ENCODE peak calls at places on chromosomes 3 and 15, in eight cellular contexts. H is A549, X is tibial nerve, R is heart left ventricle, N is ovary, Y is body of pancreas, F is breast epithelium, M is prostate gland. E is an unnamed sample.

GRCh38 chr3:161913786-161914389 is 417.3 kb downstream of the OTOL1 start:
- DNase-seq in H (no peak), X (no peak), R (no peak), N (no peak), Y (no peak), F (no peak), M (no peak), E (no peak)

GRCh38 chr3:153624310-153625030 is 462.4 kb downstream of the RAP2B start:
- DNase-seq in H (no peak), X (no peak), R (no peak), N (no peak), Y (no peak), F (no peak), M (no peak), E (no peak)

GRCh38 chr15:54519577-54519976 is 541.3 kb downstream of the UNC13C start:
- DNase-seq in H (no peak), X (no peak), R (no peak), N (no peak), Y (no peak), F (no peak), M (no peak), E (no peak)

GRCh38 chr3:56322862-56323261 is 145.4 kb downstream of the ERC2 start:
- DNase-seq in H (no peak), X (no peak), R (no peak), N (no peak), Y (no peak), F (no peak), M (no peak), E (no peak)

GRCh38 chr3:131432441-131432840 is 50.9 kb downstream of the NUDT16 start:
- DNase-seq in H (no peak), X (no peak), R (no peak), N (no peak), Y (no peak), F (no peak), M (no peak), E (no peak)

GRCh38 chr15:34708422-34708821 is 46.4 kb downstream of the GJD2 start:
- DNase-seq in H (peak; percentile 38), X (no peak), R (no peak), N (no peak), Y (peak; percentile 22), F (no peak), M (no peak), E (no peak)

GRCh38 chr15:31357148-31357547 is 30.5 kb downstream of the KLF13 start:
- DNase-seq in H (no peak), X (no peak), R (no peak), N (no peak), Y (no peak), F (no peak), M (no peak), E (no peak)

GRCh38 chr3:10015476-10015904 is 10.7 kb upstream of the FANCD2 start:
- DNase-seq in H (no peak), X (peak; percentile 89), R (peak; percentile 87), N (peak; percentile 90), Y (peak; percentile 45), F (peak; percentile 91), M (peak; percentile 65), E (no peak)

GRCh38 chr3:25156526-25157075 is 271.5 kb upstream of the RARB start:
- DNase-seq in H (no peak), X (no peak), R (no peak), N (no peak), Y (no peak), F (no peak), M (no peak), E (no peak)

GRCh38 chr3:52247455-52248164 is 2.1 kb downstream of the PPM1M start:
- DNase-seq in H (no peak), X (no peak), R (no peak), N (no peak), Y (no peak), F (no peak), M (no peak), E (no peak)

GRCh38 chr15:29859981-29860745 is 37.9 kb upstream of the TJP1 start:
- DNase-seq in H (no peak), X (no peak), R (no peak), N (no peak), Y (no peak), F (no peak), M (no peak), E (no peak)

GRCh38 chr15:100254694-100255093 is 87.1 kb downstream of the ADAMTS17 start:
- DNase-seq in H (no peak), X (no peak), R (no peak), N (no peak), Y (no peak), F (peak; percentile 39), M (no peak), E (no peak)

GRCh38 chr3:159672728-159673471 is 315.7 kb upstream of the IL12A start:
- DNase-seq in H (peak; percentile 18), X (no peak), R (no peak), N (no peak), Y (no peak), F (no peak), M (no peak), E (no peak)

GRCh38 chr15:64754663-64755426 is 20.5 kb downstream of the RBPMS2 start:
- DNase-seq in H (no peak), X (no peak), R (peak; percentile 40), N (no peak), Y (no peak), F (no peak), M (no peak), E (no peak)

DNA sequence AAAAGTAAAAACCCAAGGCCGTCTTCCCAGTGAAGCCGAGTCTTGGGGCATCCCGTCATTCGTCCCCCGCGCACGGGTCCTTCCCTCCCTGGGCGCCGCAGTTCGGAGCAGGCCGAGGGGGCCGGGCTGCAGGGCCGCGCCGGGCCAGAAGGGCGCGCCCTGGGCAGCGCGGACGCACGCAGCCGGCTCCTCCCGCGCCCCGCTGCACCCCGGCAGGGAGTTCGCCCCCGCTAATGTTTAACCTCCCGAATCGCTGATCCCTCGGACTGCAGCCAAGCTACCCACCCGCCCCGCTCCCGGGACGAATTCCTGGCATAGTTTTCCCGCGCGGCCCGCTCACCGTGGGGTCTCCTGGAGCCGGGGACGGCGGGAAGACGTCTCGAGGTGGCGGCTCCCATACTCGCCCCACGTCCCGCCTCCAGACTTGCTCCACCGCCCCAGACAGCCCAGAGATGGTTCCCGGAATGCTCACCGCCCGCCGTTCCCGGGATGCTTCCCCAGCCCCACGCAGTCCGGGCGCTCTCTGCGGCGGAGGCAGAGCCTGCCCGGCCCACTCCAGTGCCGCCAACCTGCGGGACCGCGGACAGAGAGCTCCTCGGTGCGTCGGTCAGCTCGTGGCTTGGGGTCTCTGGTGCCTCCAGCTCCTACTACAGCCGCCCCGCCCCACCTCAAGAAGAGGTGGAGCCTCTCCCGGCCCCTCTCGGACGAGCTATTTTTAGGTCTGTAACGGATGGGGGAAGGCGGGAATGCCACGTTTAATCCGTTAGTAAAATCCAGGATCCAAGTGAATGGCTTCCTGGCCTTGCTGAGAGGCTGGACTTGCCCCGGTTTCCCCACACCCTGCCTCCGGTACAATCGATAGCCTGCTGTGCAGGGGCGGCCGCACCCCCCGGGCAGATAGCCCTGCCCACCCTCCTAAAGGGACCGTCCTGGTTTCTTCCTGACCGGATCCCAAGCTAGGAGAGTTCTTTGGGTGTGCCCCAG is at the start of gene DZIP1L:
- DNase-seq in H (peak; percentile 41), X (peak; percentile 24), R (peak; percentile 69), N (peak; percentile 82), Y (peak; percentile 68), F (no peak), M (peak; percentile 43), E (peak; percentile 58)
- TF ChIP-seq POLR2A in H (peak; percentile 32), X (peak; percentile 34), R (peak; percentile 69), N (peak; percentile 63), Y (peak; percentile 78), F (no peak), M (no peak), E (no peak)

DNA sequence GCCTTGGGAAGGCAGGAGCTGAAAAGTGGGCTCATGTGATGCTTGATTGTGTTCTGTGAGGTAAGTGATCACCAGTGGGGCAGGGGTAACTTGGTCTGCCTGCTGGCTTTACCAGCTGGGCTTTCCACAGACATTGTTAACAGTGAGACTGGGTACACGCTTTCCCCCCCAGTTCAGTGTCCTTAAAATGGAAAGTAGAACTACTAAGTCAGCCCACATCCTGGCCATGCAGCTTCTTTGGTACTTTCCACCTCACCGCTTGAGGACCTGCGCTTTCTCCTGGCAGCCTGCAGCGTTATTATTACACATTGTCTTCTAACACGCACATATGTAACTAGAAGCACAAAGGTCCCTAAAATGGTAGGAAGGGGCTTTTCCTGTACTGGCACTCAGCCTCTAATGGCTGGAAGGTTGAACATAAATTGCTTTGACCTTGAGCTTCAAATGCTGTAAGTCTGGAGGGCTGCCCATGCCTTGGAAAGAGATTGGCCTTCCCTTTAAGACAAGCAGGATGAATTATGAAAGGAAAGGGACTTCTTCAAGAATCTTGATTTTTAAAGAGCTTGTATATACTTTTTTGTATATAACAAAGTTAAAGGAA is 216.0 kb upstream of the ROPN1 start:
- DNase-seq in H (no peak), X (no peak), R (no peak), N (no peak), Y (no peak), F (no peak), M (no peak), E (no peak)
- TF ChIP-seq POLR2A in H (no peak), X (no peak), R (no peak), N (no peak), Y (no peak), F (no peak), M (no peak), E (no peak)

DNA sequence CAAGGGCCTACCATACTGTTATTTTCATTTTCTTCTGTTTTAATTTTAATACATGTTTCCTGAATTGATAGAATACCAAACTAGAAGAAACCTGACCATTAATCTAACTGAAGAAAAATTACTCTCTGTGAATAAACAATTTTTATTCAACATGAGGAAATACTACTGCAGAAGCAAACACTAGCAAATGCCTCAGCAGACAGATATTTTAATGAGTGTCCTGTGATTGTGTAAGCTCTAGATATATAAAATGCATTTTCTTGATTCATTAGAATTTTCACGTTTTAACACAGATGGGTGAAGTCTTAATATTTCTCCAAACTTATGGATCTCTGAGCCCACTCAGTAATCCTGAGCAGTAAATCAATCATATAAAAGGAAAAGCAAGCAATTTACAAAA is 158.0 kb upstream of the TGFBR2 start:
- DNase-seq in H (no peak), X (no peak), R (no peak), N (no peak), Y (no peak), F (no peak), M (no peak), E (no peak)
- TF ChIP-seq POLR2A in H (no peak), X (no peak), R (no peak), N (no peak), Y (no peak), F (no peak), M (no peak), E (no peak)

GRCh38 chr15:90918034-90918788 is 14.1 kb downstream of the HDDC3 start:
- DNase-seq in H (no peak), X (no peak), R (no peak), N (no peak), Y (no peak), F (no peak), M (no peak), E (no peak)

GRCh38 chr15:90918835-90919234 is 13.5 kb downstream of the HDDC3 start:
- DNase-seq in H (no peak), X (no peak), R (no peak), N (no peak), Y (no peak), F (no peak), M (no peak), E (no peak)

GRCh38 chr15:90916461-90916860 is 13.4 kb downstream of the MAN2A2 start:
- DNase-seq in H (no peak), X (no peak), R (no peak), N (no peak), Y (no peak), F (no peak), M (no peak), E (no peak)

GRCh38 chr15:90915808-90916440 is 12.8 kb downstream of the MAN2A2 start:
- DNase-seq in H (no peak), X (no peak), R (peak; percentile 64), N (peak; percentile 55), Y (no peak), F (no peak), M (no peak), E (no peak)

GRCh38 chr15:90917569-90917968 is 14.5 kb downstream of the MAN2A2 start:
- DNase-seq in H (no peak), X (no peak), R (no peak), N (no peak), Y (no peak), F (no peak), M (no peak), E (no peak)
- TF ChIP-seq POLR2A in H (no peak), X (no peak), R (no peak), N (no peak), Y (no peak), F (no peak), M (no peak), E (no peak)